ENCODE peak calls at places on chromosomes 16 and 17, in nine cellular contexts. T, A, Q, G, D, U, N, J and R are unnamed samples.

GRCh38 chr16:30893082-30893743 is 664 bp downstream of the BCL7C start:
- DNase-seq in G (peak), U (peak), J (no peak), T (peak), N (no peak), D (no peak), Q (peak), A (no peak), R (no peak)

GRCh38 chr17:40515491-40516041 is 14.1 kb upstream of the TNS4 start:
- DNase-seq in Q (no peak), T (peak), A (no peak), J (no peak), U (no peak), G (peak), D (no peak), N (no peak), R (no peak)

GRCh38 chr16:5349661-5350060 is 252.1 kb upstream of the EEF2KMT start:
- DNase-seq in D (no peak), A (no peak), G (no peak), Q (no peak), U (peak), J (no peak), T (no peak), N (no peak), R (no peak)

GRCh38 chr16:11621920-11622651 is 35.4 kb upstream of the LITAF start:
- DNase-seq in D (no peak), G (peak), N (no peak), T (peak), U (peak), Q (peak), J (peak), A (no peak), R (no peak)

GRCh38 chr17:31008374-31009035 is 37.7 kb downstream of the RNF135 start:
- DNase-seq in Q (peak), D (no peak), A (peak), G (peak), T (peak), U (peak), J (peak), N (peak), R (peak)

GRCh38 chr16:61897657-61898056 is 138.6 kb downstream of the CDH8 start:
- DNase-seq in U (no peak), Q (no peak), N (no peak), T (no peak), D (no peak), G (no peak), A (no peak), J (no peak), R (no peak)

GRCh38 chr16:88868974-88869672 is 2.7 kb upstream of the PABPN1L start:
- DNase-seq in U (no peak), A (no peak), J (no peak), N (no peak), D (no peak), T (no peak), Q (no peak), G (no peak), R (no peak)

GRCh38 chr16:26623442-26623841 is 443.3 kb upstream of the C16orf82 start:
- DNase-seq in Q (no peak), D (no peak), J (no peak), U (no peak), A (no peak), T (no peak), N (no peak), G (no peak), R (no peak)

GRCh38 chr17:80679816-80680215 is 135.2 kb downstream of the RPTOR start:
- DNase-seq in U (no peak), A (no peak), Q (no peak), D (no peak), J (no peak), T (no peak), N (no peak), G (no peak), R (no peak)

GRCh38 chr16:5709889-5710288 is 612.3 kb upstream of the EEF2KMT start:
- DNase-seq in D (no peak), J (peak), G (no peak), A (peak), N (no peak), U (no peak), T (no peak), Q (no peak), R (no peak)

GRCh38 chr17:47266782-47267181 is 13.2 kb downstream of the ITGB3 start:
- DNase-seq in G (no peak), Q (no peak), T (no peak), D (no peak), U (no peak), N (no peak), J (no peak), A (peak), R (no peak)

GRCh38 chr16:85610059-85610445 is 3.1 kb upstream of the GSE1 start:
- DNase-seq in D (no peak), A (no peak), T (no peak), N (no peak), G (no peak), J (no peak), Q (no peak), U (no peak), R (no peak)

GRCh38 chr16:23423496-23424049 is 29.4 kb downstream of the COG7 start:
- DNase-seq in T (peak), D (peak), G (no peak), Q (no peak), U (peak), N (peak), A (peak), J (peak), R (no peak)

GRCh38 chr17:63434951-63435571 is 11.0 kb downstream of the CYB561 start:
- DNase-seq in J (peak), G (peak), T (peak), U (peak), D (peak), N (peak), A (no peak), Q (no peak), R (peak)

GRCh38 chr17:63433746-63434591 is 12.1 kb downstream of the CYB561 start:
- DNase-seq in Q (no peak), G (no peak), N (peak), J (peak), T (no peak), A (peak), D (no peak), U (peak), R (no peak)

GRCh38 chr17:63436523-63437110 is 9.5 kb downstream of the CYB561 start:
- DNase-seq in D (peak), T (no peak), J (peak), A (no peak), G (no peak), U (peak), N (no peak), Q (no peak), R (no peak)

GRCh38 chr17:63437287-63438091 is 8.6 kb downstream of the CYB561 start:
- DNase-seq in U (peak), G (no peak), N (no peak), Q (no peak), A (peak), T (no peak), D (no peak), J (peak), R (no peak)

DNA sequence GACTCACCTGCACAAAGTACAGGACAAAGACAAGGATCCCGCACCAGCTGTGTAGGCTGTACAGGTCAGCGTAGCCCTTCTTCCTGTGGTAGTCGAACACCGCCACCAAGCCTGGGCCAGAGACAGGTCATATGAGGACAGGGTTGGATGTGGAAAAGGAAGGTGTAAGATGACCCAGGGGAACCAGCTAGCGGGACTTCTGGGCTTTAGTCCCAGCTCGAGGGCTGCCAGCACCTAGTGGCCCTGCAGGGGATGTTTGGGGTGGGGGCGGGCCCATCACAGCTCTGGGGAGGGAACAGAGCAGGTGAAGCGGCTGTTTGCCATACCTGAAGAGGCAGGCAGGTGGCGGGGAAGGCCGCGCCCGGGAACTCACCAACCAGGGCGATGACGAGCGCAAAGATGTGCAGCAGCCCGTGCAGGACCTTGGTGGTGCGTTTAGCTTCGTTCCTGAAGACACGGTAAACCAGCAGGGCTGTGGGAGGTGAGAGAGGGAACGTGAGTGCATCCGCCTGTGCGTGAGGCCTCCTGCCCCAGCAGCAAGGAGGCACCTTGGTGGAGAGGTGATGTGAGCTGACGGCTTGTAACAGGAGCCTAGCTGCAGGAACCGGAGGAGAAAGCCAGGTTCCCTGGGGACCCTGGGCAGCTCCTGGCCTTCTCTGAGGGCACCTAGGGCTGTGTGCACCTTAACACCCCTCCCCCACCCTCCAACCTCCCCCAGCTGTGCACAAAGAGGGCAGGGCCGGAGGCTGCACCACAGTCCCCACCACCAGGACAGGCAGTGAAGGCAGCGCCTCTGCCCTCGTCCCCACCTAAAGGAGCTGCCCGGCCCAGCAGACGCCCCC is 10.2 kb downstream of the CYB561 start:
- DNase-seq in N (no peak), D (no peak), J (no peak), T (peak), Q (no peak), U (peak), A (no peak), G (no peak), R (no peak)
- TF ChIP-seq CTCF in N (no peak), D (no peak), J (no peak), T (peak), Q (no peak), U (no peak), A (no peak), G (no peak), R (no peak)

DNA sequence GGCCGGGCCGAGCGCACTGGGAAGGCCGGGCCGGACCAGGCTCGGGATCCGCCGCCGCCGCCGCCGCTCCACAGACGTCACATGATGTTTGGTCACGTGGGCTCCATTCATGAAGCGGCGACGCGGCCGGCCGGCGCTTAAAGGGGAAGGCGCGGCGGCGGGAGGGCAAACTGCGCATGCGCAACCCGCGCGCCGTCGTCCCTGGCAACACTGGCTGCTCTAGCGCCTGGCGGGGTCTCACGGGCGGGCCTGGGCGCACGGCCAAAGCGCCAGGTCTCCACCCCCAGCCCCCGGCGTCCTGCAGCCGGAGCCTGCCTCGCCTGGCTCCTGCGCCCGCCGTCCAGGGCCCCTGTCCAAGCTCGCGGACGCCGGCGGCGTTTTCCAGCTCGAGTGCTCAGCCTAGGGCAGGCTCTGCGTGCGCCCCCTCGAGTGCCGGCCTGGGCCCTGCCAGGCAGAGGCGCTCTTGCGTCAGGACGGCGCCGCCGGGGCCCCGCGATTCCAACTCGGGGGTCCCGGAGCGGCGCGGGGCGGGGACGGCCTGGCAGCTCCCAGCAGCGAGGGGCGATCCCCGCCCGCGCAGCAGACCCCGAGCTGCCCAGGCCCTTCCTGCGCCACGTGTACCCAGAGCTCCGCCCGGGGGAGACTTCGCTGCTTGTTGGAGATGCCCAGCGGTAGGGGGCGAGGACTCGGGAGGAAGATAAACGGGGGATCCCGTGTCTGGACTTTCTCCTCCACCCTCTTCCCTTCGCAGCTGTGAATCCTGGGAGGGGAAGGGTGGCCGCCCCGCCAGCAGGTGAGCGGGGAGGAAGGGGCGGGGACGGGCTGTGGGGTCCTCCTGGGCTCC is at the start of gene MAFG:
- DNase-seq in J (peak), G (peak), Q (peak), N (peak), D (peak), U (peak), A (peak), T (peak), R (peak)
- TF ChIP-seq CTCF in J (peak), G (no peak), Q (peak), N (peak), D (no peak), U (peak), A (peak), T (peak), R (peak)

GRCh38 chr16:67931712-67932461 is at the start of gene CTRL:
- DNase-seq in G (no peak), J (no peak), U (peak), N (no peak), D (no peak), A (no peak), T (no peak), Q (no peak), R (peak)
- TF ChIP-seq CTCF in G (no peak), J (peak), U (peak), N (no peak), D (no peak), A (peak), T (no peak), Q (peak), R (no peak)

GRCh38 chr16:65548470-65548869 is 426.6 kb upstream of the CDH11 start:
- DNase-seq in U (no peak), J (no peak), A (no peak), N (no peak), D (no peak), Q (peak), T (no peak), G (no peak), R (no peak)
- TF ChIP-seq CTCF in U (peak), J (peak), A (peak), N (no peak), D (no peak), Q (no peak), T (no peak), G (no peak), R (no peak)

GRCh38 chr17:4893272-4893671 is 6.1 kb upstream of the C17orf107 start:
- DNase-seq in D (no peak), U (peak), G (no peak), J (no peak), Q (no peak), T (no peak), N (no peak), A (no peak), R (no peak)

GRCh38 chr17:4896332-4897197 is 2.8 kb upstream of the C17orf107 start:
- DNase-seq in N (no peak), J (no peak), T (no peak), D (no peak), U (peak), G (no peak), A (no peak), Q (no peak), R (no peak)

GRCh38 chr17:4895676-4896331 is 3.5 kb upstream of the C17orf107 start:
- DNase-seq in A (no peak), T (no peak), J (no peak), U (peak), D (no peak), G (no peak), Q (peak), N (no peak), R (no peak)

GRCh38 chr17:4893721-4894560 is 5.4 kb upstream of the C17orf107 start:
- DNase-seq in A (no peak), G (no peak), T (no peak), J (no peak), N (no peak), D (no peak), U (peak), Q (no peak), R (no peak)

DNA sequence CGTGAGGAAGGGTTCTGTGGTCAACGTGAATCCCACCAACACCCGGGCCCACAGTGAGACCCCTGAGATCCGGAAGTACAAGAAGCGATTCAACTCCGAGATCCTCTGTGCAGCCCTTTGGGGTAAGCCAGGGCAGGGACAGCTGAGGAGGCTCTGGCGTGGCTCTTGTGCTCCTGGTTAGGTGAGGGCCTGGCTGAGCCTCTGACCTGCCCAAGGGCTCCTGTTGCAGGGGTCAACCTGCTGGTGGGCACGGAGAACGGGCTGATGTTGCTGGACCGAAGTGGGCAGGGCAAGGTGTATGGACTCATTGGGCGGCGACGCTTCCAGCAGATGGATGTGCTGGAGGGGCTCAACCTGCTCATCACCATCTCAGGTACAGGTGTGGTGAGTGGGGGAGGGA is 4.2 kb upstream of the C17orf107 start:
- DNase-seq in N (no peak), G (no peak), D (no peak), T (no peak), A (no peak), J (no peak), U (no peak), Q (no peak), R (no peak)
- TF ChIP-seq CTCF in N (no peak), G (no peak), D (no peak), T (no peak), A (no peak), J (no peak), U (no peak), Q (no peak), R (no peak)